ENCODE peak calls at places on chromosomes 1 and 21, in seven cellular contexts. W is breast epithelium, T is vagina, O is mesendoderm, N is tibial nerve, F is PC-9, U is colonic mucosa. S is an unnamed sample. For H3K4me1, the result is how much of the 10 kb centered on the place peaks cover.

GRCh38 chr1:44302557-44302956 is 52.5 kb downstream of the ERI3 start:
- DNase-seq in W (no peak), T (no peak), O (no peak), N (no peak), F (no peak), U (no peak), S (no peak)

GRCh38 chr1:65681101-65681500 is 111.6 kb upstream of the PDE4B start:
- DNase-seq in W (no peak), T (no peak), O (no peak), N (no peak), F (no peak), U (no peak), S (no peak)

GRCh38 chr1:154609398-154610380 is 1.7 kb upstream of the ADAR start:
- DNase-seq in W (no peak), T (no peak), O (peak), N (no peak), F (no peak), U (peak), S (no peak)

GRCh38 chr1:58032621-58033073 is 513.9 kb downstream of the OMA1 start:
- DNase-seq in W (no peak), T (no peak), O (no peak), N (no peak), F (no peak), U (no peak), S (no peak)

GRCh38 chr1:94721240-94721639 is 98.9 kb upstream of the SLC44A3 start:
- DNase-seq in W (no peak), T (no peak), O (no peak), N (no peak), F (no peak), U (no peak), S (no peak)

GRCh38 chr1:89459081-89459480 is 65.5 kb upstream of the LRRC8B start:
- DNase-seq in W (no peak), T (no peak), O (no peak), N (no peak), F (no peak), U (no peak), S (no peak)

GRCh38 chr1:61244114-61244513 is 161.8 kb downstream of the NFIA start:
- DNase-seq in W (no peak), T (no peak), O (no peak), N (no peak), F (peak), U (no peak), S (no peak)

GRCh38 chr1:94258873-94259331 is 21.5 kb upstream of the ARHGAP29 start:
- DNase-seq in W (peak), T (no peak), O (no peak), N (peak), F (peak), U (no peak), S (no peak)

GRCh38 chr1:38037481-38037939 is 9.1 kb downstream of the POU3F1 start:
- DNase-seq in W (no peak), T (no peak), O (no peak), N (no peak), F (no peak), U (no peak), S (no peak)

GRCh38 chr1:68819190-68819829 is 322.4 kb upstream of the DEPDC1 start:
- DNase-seq in W (no peak), T (no peak), O (peak), N (no peak), F (no peak), U (no peak), S (no peak)

GRCh38 chr1:211474426-211474825 is 17.5 kb downstream of the RD3 start:
- DNase-seq in W (no peak), T (no peak), O (no peak), N (no peak), F (no peak), U (no peak), S (no peak)

GRCh38 chr1:18948048-18948912 is 8.2 kb downstream of the IFFO2 start:
- DNase-seq in W (no peak), T (no peak), O (no peak), N (no peak), F (no peak), U (no peak), S (no peak)

GRCh38 chr1:61310538-61310937 is 228.2 kb downstream of the NFIA start:
- DNase-seq in W (no peak), T (no peak), O (no peak), N (no peak), F (no peak), U (no peak), S (no peak)

GRCh38 chr1:116127848-116128540 is 16.8 kb downstream of the MAB21L3 start:
- DNase-seq in W (no peak), T (no peak), O (no peak), N (no peak), F (no peak), U (no peak), S (no peak)

GRCh38 chr1:160460214-160460642 is 59.9 kb downstream of the VANGL2 start:
- DNase-seq in W (no peak), T (no peak), O (no peak), N (no peak), F (no peak), U (no peak), S (no peak)

GRCh38 chr1:209881271-209882018 is 53.7 kb downstream of the UTP25 start:
- DNase-seq in W (no peak), T (no peak), O (no peak), N (no peak), F (no peak), U (no peak), S (no peak)

GRCh38 chr1:41919764-41920397 is 1.2 kb upstream of the HIVEP3 start:
- DNase-seq in W (no peak), T (no peak), O (peak), N (no peak), F (peak), U (no peak), S (peak)

GRCh38 chr1:31072304-31072746 is 6.8 kb upstream of the PUM1 start:
- DNase-seq in W (no peak), T (no peak), O (peak), N (no peak), F (no peak), U (no peak), S (no peak)

GRCh38 chr21:46455575-46456385 is 2.9 kb upstream of the DIP2A start:
- DNase-seq in W (no peak), T (no peak), O (peak), N (no peak), F (no peak), U (no peak), S (no peak)

GRCh38 chr1:153699116-153699515 is 20.6 kb downstream of the NPR1 start:
- DNase-seq in W (no peak), T (no peak), O (no peak), N (no peak), F (no peak), U (no peak), S (no peak)

GRCh38 chr21:29475329-29475728 is 176.6 kb downstream of the BACH1 start:
- DNase-seq in W (no peak), T (no peak), O (no peak), N (no peak), F (no peak), U (no peak), S (no peak)

GRCh38 chr1:33607444-33608005 is 135.1 kb downstream of the ZSCAN20 start:
- DNase-seq in W (no peak), T (no peak), O (no peak), N (no peak), F (no peak), U (no peak), S (no peak)

GRCh38 chr21:17911628-17912027 is 92.5 kb upstream of the C21orf91 start:
- DNase-seq in W (no peak), T (no peak), O (no peak), N (no peak), F (no peak), U (no peak), S (no peak)

GRCh38 chr1:51340380-51340779 is 10.0 kb upstream of the TTC39A start:
- DNase-seq in W (no peak), T (no peak), O (peak), N (no peak), F (no peak), U (no peak), S (no peak)

GRCh38 chr1:2212542-2213491 is 15.3 kb upstream of the SKI start:
- DNase-seq in W (peak), T (no peak), O (peak), N (peak), F (peak), U (peak), S (peak)

GRCh38 chr1:53734650-53735211 is 4.2 kb downstream of the GLIS1 start:
- DNase-seq in W (no peak), T (no peak), O (no peak), N (no peak), F (no peak), U (no peak), S (no peak)

GRCh38 chr21:29726061-29726460 is 213.7 kb downstream of the GRIK1 start:
- DNase-seq in W (no peak), T (no peak), O (no peak), N (no peak), F (no peak), U (no peak), S (no peak)

GRCh38 chr1:83999316-83999819 is 436 bp upstream of the TTLL7 start:
- DNase-seq in W (peak), T (no peak), O (peak), N (peak), F (peak), U (peak), S (peak)

GRCh38 chr1:36253463-36253862 is 29.2 kb downstream of the THRAP3 start:
- DNase-seq in W (no peak), T (no peak), O (no peak), N (no peak), F (no peak), U (no peak), S (no peak)

GRCh38 chr21:39153842-39154241 is 29.4 kb downstream of the PSMG1 start:
- DNase-seq in W (no peak), T (no peak), O (no peak), N (no peak), F (no peak), U (no peak), S (no peak)

GRCh38 chr1:36400825-36401601 is 3.3 kb upstream of the LSM10 start:
- DNase-seq in W (peak), T (no peak), O (peak), N (peak), F (peak), U (peak), S (no peak)

GRCh38 chr1:201713093-201713810 is 115.7 kb upstream of the IPO9 start:
- DNase-seq in W (peak), T (no peak), O (peak), N (peak), F (peak), U (peak), S (peak)

GRCh38 chr1:89279011-89279466 is 6.4 kb upstream of the GBP5 start:
- DNase-seq in W (no peak), T (no peak), O (no peak), N (no peak), F (no peak), U (no peak), S (no peak)

GRCh38 chr21:38389891-38390290 is 108.4 kb downstream of the ERG start:
- DNase-seq in W (no peak), T (no peak), O (no peak), N (no peak), F (no peak), U (no peak), S (no peak)

GRCh38 chr1:234753979-234754378 is 144.0 kb upstream of the IRF2BP2 start:
- DNase-seq in W (no peak), T (no peak), O (no peak), N (no peak), F (no peak), U (no peak), S (no peak)

GRCh38 chr1:234752927-234753326 is 142.9 kb upstream of the IRF2BP2 start:
- DNase-seq in W (no peak), T (no peak), O (no peak), N (no peak), F (no peak), U (no peak), S (no peak)

GRCh38 chr1:234756066-234756783 is 146.2 kb upstream of the IRF2BP2 start:
- DNase-seq in W (no peak), T (no peak), O (no peak), N (no peak), F (no peak), U (no peak), S (no peak)

GRCh38 chr1:234756857-234757256 is 146.9 kb upstream of the IRF2BP2 start:
- DNase-seq in W (no peak), T (no peak), O (no peak), N (no peak), F (no peak), U (no peak), S (no peak)

GRCh38 chr1:234755449-234755863 is 145.5 kb upstream of the IRF2BP2 start:
- DNase-seq in W (peak), T (no peak), O (no peak), N (peak), F (no peak), U (peak), S (peak)
- H3K4me1 ChIP-seq in W (under half), T (under half), O (under half), N (under half), F (under half), U (under half), S (under half)

GRCh38 chr1:181064702-181065101 is 23.8 kb upstream of the IER5 start:
- DNase-seq in W (no peak), T (no peak), O (no peak), N (no peak), F (no peak), U (no peak), S (no peak)

GRCh38 chr1:181061487-181061886 is 27.0 kb upstream of the IER5 start:
- DNase-seq in W (no peak), T (no peak), O (no peak), N (no peak), F (no peak), U (no peak), S (no peak)

GRCh38 chr1:181062800-181063428 is 25.6 kb upstream of the IER5 start:
- DNase-seq in W (no peak), T (no peak), O (no peak), N (peak), F (no peak), U (no peak), S (no peak)

GRCh38 chr1:181064030-181064594 is 24.4 kb upstream of the IER5 start:
- DNase-seq in W (no peak), T (no peak), O (peak), N (no peak), F (no peak), U (no peak), S (no peak)

GRCh38 chr1:181061891-181062777 is 26.4 kb upstream of the IER5 start:
- DNase-seq in W (no peak), T (no peak), O (no peak), N (peak), F (no peak), U (no peak), S (no peak)
- H3K27ac ChIP-seq in W (no peak), T (no peak), O (no peak), N (no peak), F (no peak), U (peak), S (no peak)

GRCh38 chr1:162217674-162218073 is 148.2 kb downstream of the NOS1AP start:
- DNase-seq in W (no peak), T (no peak), O (no peak), N (no peak), F (no peak), U (no peak), S (no peak)

GRCh38 chr1:162218975-162219374 is 149.5 kb downstream of the NOS1AP start:
- DNase-seq in W (no peak), T (no peak), O (no peak), N (no peak), F (peak), U (no peak), S (no peak)

GRCh38 chr1:162215902-162216301 is 146.4 kb downstream of the NOS1AP start:
- DNase-seq in W (no peak), T (no peak), O (peak), N (no peak), F (no peak), U (peak), S (no peak)

GRCh38 chr1:162218546-162218945 is 149.1 kb downstream of the NOS1AP start:
- DNase-seq in W (no peak), T (no peak), O (no peak), N (no peak), F (no peak), U (no peak), S (no peak)

GRCh38 chr1:162216604-162217003 is 147.1 kb downstream of the NOS1AP start:
- DNase-seq in W (no peak), T (no peak), O (no peak), N (no peak), F (no peak), U (no peak), S (no peak)
- H3K4me1 ChIP-seq in W (under half), T (under half), O (under half), N (under half), F (under half), U (under half), S (under half)

DNA sequence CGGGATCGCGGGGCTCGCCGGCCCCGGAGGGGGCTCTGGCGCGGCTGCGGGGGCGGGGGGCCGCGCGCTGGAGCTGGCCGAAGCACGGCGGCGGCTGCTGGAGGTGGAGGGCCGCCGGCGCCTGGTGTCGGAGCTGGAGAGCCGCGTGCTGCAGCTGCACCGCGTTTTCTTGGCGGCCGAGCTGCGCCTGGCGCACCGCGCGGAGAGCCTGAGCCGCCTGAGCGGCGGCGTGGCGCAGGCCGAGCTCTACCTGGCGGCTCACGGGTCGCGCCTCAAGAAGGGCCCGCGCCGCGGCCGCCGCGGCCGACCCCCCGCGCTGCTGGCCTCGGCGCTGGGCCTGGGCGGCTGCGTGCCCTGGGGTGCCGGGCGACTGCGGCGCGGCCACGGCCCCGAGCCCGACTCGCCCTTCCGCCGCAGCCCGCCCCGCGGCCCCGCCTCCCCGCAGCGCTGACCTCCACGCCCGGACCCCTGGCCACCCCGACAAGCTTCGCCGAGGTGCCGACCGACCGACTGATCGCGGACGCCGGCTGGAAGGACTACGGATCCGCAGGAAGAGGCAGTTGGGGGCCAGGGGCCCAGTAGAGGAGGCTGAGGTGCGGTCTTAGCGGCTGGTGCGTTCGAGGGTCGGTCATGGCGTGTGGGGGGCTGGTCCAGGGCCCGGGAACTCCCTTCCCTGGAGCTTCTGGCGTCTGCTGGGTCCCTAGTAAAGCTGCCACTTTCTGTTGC is 691 bp downstream of the TRNP1 start:
- DNase-seq in W (no peak), T (no peak), O (no peak), N (no peak), F (no peak), U (no peak), S (peak)
- H3K27ac ChIP-seq in W (peak), T (peak), O (peak), N (peak), F (no peak), U (no peak), S (peak)

DNA sequence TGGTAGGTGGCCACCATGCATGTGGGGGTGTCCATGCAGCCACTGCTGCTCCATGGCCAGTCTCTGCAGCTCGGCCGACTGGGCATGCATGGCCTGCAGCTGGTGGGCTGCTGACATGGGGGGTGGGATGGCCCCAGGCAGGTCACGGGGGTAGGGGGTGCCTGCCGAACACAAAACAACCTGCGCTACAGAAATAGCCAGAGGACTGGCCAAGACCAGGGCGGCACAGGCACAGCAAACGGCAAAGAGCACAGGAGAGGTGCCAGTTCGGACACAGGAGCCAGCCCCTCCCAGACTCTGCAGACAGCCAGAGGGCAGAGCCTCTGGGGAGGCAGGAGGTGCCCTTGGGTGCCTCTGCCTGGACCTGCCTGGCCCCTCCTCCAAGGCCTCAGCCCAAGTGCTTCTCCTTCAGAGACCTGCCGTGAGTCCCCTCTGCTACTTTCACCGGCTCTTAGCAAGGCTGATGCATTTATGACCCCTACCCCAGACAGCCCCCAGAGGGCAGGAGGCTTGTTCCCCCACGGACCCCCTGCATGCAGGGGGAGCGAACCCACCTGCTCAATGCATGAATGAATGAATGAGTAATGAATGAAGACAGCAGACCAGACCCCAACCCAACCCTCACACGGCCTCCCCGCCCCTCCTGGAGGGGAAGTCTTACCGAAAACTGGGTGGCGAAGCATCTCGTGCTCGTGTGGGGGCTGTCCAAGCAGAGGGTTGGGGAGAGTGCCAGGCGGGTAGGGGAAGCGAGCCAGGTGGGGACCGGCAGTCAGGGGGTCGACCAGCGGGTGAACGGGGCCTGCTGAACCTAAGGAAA is 37.7 kb downstream of the SLC45A1 start:
- DNase-seq in W (no peak), T (no peak), O (no peak), N (no peak), F (no peak), U (no peak), S (no peak)
- H3K4me1 ChIP-seq in W (under half), T (under half), O (under half), N (under half), F (under half), U (under half), S (under half)

GRCh38 chr1:221166559-221167318 is 287.5 kb downstream of the HLX start:
- DNase-seq in W (no peak), T (no peak), O (no peak), N (peak), F (no peak), U (no peak), S (no peak)

GRCh38 chr1:221165331-221166161 is 286.3 kb downstream of the HLX start:
- DNase-seq in W (no peak), T (no peak), O (peak), N (no peak), F (no peak), U (no peak), S (no peak)

GRCh38 chr1:221162939-221163338 is 283.7 kb downstream of the HLX start:
- DNase-seq in W (no peak), T (no peak), O (no peak), N (no peak), F (no peak), U (no peak), S (no peak)

GRCh38 chr1:221164029-221164428 is 284.8 kb downstream of the HLX start:
- DNase-seq in W (no peak), T (no peak), O (no peak), N (no peak), F (no peak), U (no peak), S (no peak)

GRCh38 chr1:221166162-221166500 is 286.9 kb downstream of the HLX start:
- DNase-seq in W (no peak), T (no peak), O (no peak), N (no peak), F (no peak), U (no peak), S (no peak)
- H3K27ac ChIP-seq in W (no peak), T (no peak), O (no peak), N (no peak), F (no peak), U (no peak), S (no peak)

GRCh38 chr1:23696335-23696989 is 4.9 kb downstream of the RPL11 start:
- DNase-seq in W (no peak), T (no peak), O (no peak), N (no peak), F (no peak), U (peak), S (no peak)
- H3K4me1 ChIP-seq in W (under half), T (under half), O (under half), N (under half), F (under half), U (under half), S (under half)

GRCh38 chr1:25430666-25431494 is at the start of gene MACO1:
- DNase-seq in W (peak), T (peak), O (peak), N (peak), F (peak), U (peak), S (peak)

GRCh38 chr1:25432364-25432719 is 1.6 kb downstream of the MACO1 start:
- DNase-seq in W (no peak), T (no peak), O (no peak), N (no peak), F (no peak), U (no peak), S (no peak)

GRCh38 chr1:25430073-25430665 is 528 bp upstream of the MACO1 start:
- DNase-seq in W (peak), T (no peak), O (peak), N (peak), F (no peak), U (peak), S (peak)

GRCh38 chr1:25432749-25433388 is 2.2 kb downstream of the MACO1 start:
- DNase-seq in W (no peak), T (no peak), O (no peak), N (no peak), F (no peak), U (no peak), S (no peak)

GRCh38 chr1:25431495-25432363 is 1.0 kb downstream of the MACO1 start:
- DNase-seq in W (no peak), T (no peak), O (no peak), N (no peak), F (no peak), U (peak), S (peak)
- H3K27ac ChIP-seq in W (peak), T (peak), O (peak), N (peak), F (no peak), U (peak), S (peak)

S was measured in pancreas.